ENCODE peak calls at places on chromosome 15, in nine cellular contexts. N is neuronal stem cell; E is stimulated activated CD8-positive, alpha-beta memory T cell treated with anti-CD3 and anti-CD28 coated beads, Interleukin-7, amount 100 ng/mL, for 1 hour; Y is coronary artery; U is left ventricle myocardium inferior; Z is cerebellar cortex; V is AG04450; B is Peyer's patch; J is activated effector memory CD4-positive, alpha-beta T cell treated with anti-CD3 and anti-CD28 coated beads, Interleukin-2, amount 50 U/mL, for 16 hours. S is an unnamed sample.

GRCh38 chr15:33330931-33331330 is 20.2 kb downstream of the RYR3 start:
- DNase-seq in N (no peak), E (no peak), Y (no peak), U (no peak), Z (no peak), V (no peak), B (no peak), J (no peak), S (no peak)

GRCh38 chr15:92666780-92667179 is 11.2 kb upstream of the FAM174B start:
- DNase-seq in N (no peak), E (no peak), Y (peak), U (peak), Z (no peak), V (no peak), B (no peak), J (no peak), S (peak)

GRCh38 chr15:56963126-56963525 is 44.7 kb downstream of the TCF12 start:
- DNase-seq in N (no peak), E (no peak), Y (no peak), U (no peak), Z (no peak), V (no peak), B (no peak), J (no peak), S (no peak)

GRCh38 chr15:79769081-79769481 is 127.7 kb downstream of the MTHFS start:
- DNase-seq in N (no peak), E (no peak), Y (no peak), U (no peak), Z (peak), V (no peak), B (no peak), J (no peak), S (no peak)

GRCh38 chr15:32828507-32829186 is 110.8 kb downstream of the GREM1 start:
- DNase-seq in N (no peak), E (no peak), Y (no peak), U (no peak), Z (no peak), V (peak), B (no peak), J (no peak), S (no peak)

GRCh38 chr15:68275165-68275746 is 2.3 kb upstream of the FEM1B start:
- DNase-seq in N (no peak), E (no peak), Y (no peak), U (no peak), Z (no peak), V (peak), B (no peak), J (no peak), S (no peak)

GRCh38 chr15:100340721-100341661 is 784 bp downstream of the ADAMTS17 start:
- DNase-seq in N (no peak), E (no peak), Y (no peak), U (no peak), Z (no peak), V (no peak), B (no peak), J (peak), S (no peak)

GRCh38 chr15:73464602-73465001 is 21.6 kb downstream of the REC114 start:
- DNase-seq in N (no peak), E (no peak), Y (no peak), U (no peak), Z (no peak), V (no peak), B (no peak), J (no peak), S (no peak)

GRCh38 chr15:33132722-33133345 is 61.7 kb downstream of the FMN1 start:
- DNase-seq in N (peak), E (no peak), Y (no peak), U (no peak), Z (peak), V (peak), B (no peak), J (no peak), S (no peak)

GRCh38 chr15:68812069-68812468 is 8.6 kb downstream of the ANP32A start:
- DNase-seq in N (no peak), E (no peak), Y (peak), U (no peak), Z (no peak), V (no peak), B (no peak), J (no peak), S (no peak)

GRCh38 chr15:60683156-60683555 is 204.2 kb upstream of the ICE2 start:
- DNase-seq in N (no peak), E (no peak), Y (no peak), U (no peak), Z (no peak), V (no peak), B (no peak), J (no peak), S (no peak)

GRCh38 chr15:43410572-43411214 is 39.8 kb downstream of the TUBGCP4 start:
- DNase-seq in N (no peak), E (no peak), Y (no peak), U (no peak), Z (no peak), V (no peak), B (no peak), J (no peak), S (no peak)

GRCh38 chr15:67165653-67166260 is 88.7 kb downstream of the AAGAB start:
- DNase-seq in N (no peak), E (no peak), Y (no peak), U (no peak), Z (no peak), V (no peak), B (no peak), J (no peak), S (no peak)

GRCh38 chr15:60589253-60589652 is 110.3 kb upstream of the ICE2 start:
- DNase-seq in N (no peak), E (no peak), Y (no peak), U (no peak), Z (no peak), V (no peak), B (peak), J (peak), S (no peak)

GRCh38 chr15:99564221-99565030 is 1.4 kb upstream of the MEF2A start:
- DNase-seq in N (no peak), E (no peak), Y (no peak), U (no peak), Z (peak), V (no peak), B (peak), J (no peak), S (no peak)

GRCh38 chr15:25734680-25735355 is 128.3 kb downstream of the ATP10A start:
- DNase-seq in N (no peak), E (no peak), Y (peak), U (no peak), Z (no peak), V (no peak), B (no peak), J (no peak), S (no peak)

GRCh38 chr15:42921049-42921731 is 612 bp upstream of the TTBK2 start:
- DNase-seq in N (peak), E (peak), Y (peak), U (no peak), Z (peak), V (no peak), B (peak), J (peak), S (no peak)

GRCh38 chr15:31365032-31365654 is 38.5 kb downstream of the KLF13 start:
- DNase-seq in N (no peak), E (no peak), Y (no peak), U (peak), Z (no peak), V (no peak), B (no peak), J (no peak), S (no peak)

GRCh38 chr15:34796847-34797246 is 1.5 kb upstream of the ACTC1 start:
- DNase-seq in N (no peak), E (no peak), Y (no peak), U (no peak), Z (no peak), V (no peak), B (no peak), J (no peak), S (peak)

GRCh38 chr15:45023659-45024320 is 795 bp downstream of the SORD start:
- DNase-seq in N (peak), E (no peak), Y (no peak), U (no peak), Z (no peak), V (no peak), B (no peak), J (no peak), S (no peak)

GRCh38 chr15:29849716-29850115 is 27.4 kb upstream of the TJP1 start:
- DNase-seq in N (no peak), E (no peak), Y (no peak), U (no peak), Z (no peak), V (no peak), B (no peak), J (no peak), S (no peak)

GRCh38 chr15:66863382-66864085 is 161.5 kb downstream of the SMAD6 start:
- DNase-seq in N (no peak), E (no peak), Y (peak), U (no peak), Z (no peak), V (no peak), B (no peak), J (peak), S (no peak)

GRCh38 chr15:68687136-68687735 is 108.4 kb downstream of the CORO2B start:
- DNase-seq in N (no peak), E (no peak), Y (peak), U (no peak), Z (peak), V (no peak), B (no peak), J (peak), S (no peak)

GRCh38 chr15:78388865-78389264 is 48.7 kb downstream of the CRABP1 start:
- DNase-seq in N (no peak), E (no peak), Y (no peak), U (no peak), Z (no peak), V (no peak), B (no peak), J (no peak), S (no peak)

GRCh38 chr15:84956199-84956598 is 25.5 kb upstream of the PDE8A start:
- DNase-seq in N (no peak), E (no peak), Y (no peak), U (no peak), Z (no peak), V (no peak), B (no peak), J (no peak), S (no peak)

GRCh38 chr15:70512772-70513362 is 250.5 kb downstream of the UACA start:
- DNase-seq in N (no peak), E (no peak), Y (no peak), U (peak), Z (peak), V (no peak), B (peak), J (peak), S (peak)

GRCh38 chr15:20340331-20340811 is 201.2 kb downstream of the GOLGA6L6 start:
- DNase-seq in N (no peak), E (no peak), Y (no peak), U (peak), Z (no peak), V (no peak), B (peak), J (peak), S (peak)

GRCh38 chr15:96586901-96587300 is 256.4 kb downstream of the NR2F2 start:
- DNase-seq in N (no peak), E (no peak), Y (no peak), U (no peak), Z (no peak), V (no peak), B (no peak), J (no peak), S (no peak)

GRCh38 chr15:66151809-66152208 is 101.7 kb downstream of the MEGF11 start:
- DNase-seq in N (no peak), E (no peak), Y (no peak), U (peak), Z (no peak), V (no peak), B (no peak), J (no peak), S (peak)

GRCh38 chr15:25733036-25733855 is 129.9 kb downstream of the ATP10A start:
- DNase-seq in N (no peak), E (no peak), Y (peak), U (no peak), Z (no peak), V (no peak), B (no peak), J (no peak), S (no peak)

GRCh38 chr15:68790910-68791309 is 29.8 kb downstream of the ANP32A start:
- DNase-seq in N (no peak), E (no peak), Y (no peak), U (no peak), Z (no peak), V (no peak), B (no peak), J (no peak), S (no peak)

S was measured in Right ventricle myocardium superior.